ENCODE peak calls at places on chromosomes 7 and 10, in nine cellular contexts. Z, H, E, Y, W, C, L, V and P are unnamed samples.

GRCh38 chr7:27203964-27204594 is 4.2 kb upstream of the HOXA13 start:
- DNase-seq in H (no peak), C (no peak), V (no peak), Z (no peak), Y (no peak), L (no peak), W (no peak), E (no peak), P (no peak)

GRCh38 chr10:46308113-46308415 is 21.3 kb downstream of the ANTXRL start:
- DNase-seq in H (no peak), W (no peak), C (no peak), Y (no peak), E (no peak), V (no peak), Z (no peak), L (peak; percentile 47), P (no peak)

GRCh38 chr10:56537984-56538383 is 176.9 kb upstream of the ZWINT start:
- DNase-seq in C (peak; percentile 5), Y (peak; percentile 32), V (no peak), L (no peak), Z (peak; percentile 14), H (no peak), W (peak; percentile 18), E (no peak), P (peak; percentile 39)

GRCh38 chr10:91681361-91682276 is 48.7 kb upstream of the PPP1R3C start:
- DNase-seq in L (no peak), E (no peak), H (no peak), C (peak; percentile 23), Y (no peak), Z (no peak), W (no peak), V (no peak), P (peak; percentile 2)

GRCh38 chr7:143248781-143249354 is 14.4 kb upstream of the GSTK1 start:
- DNase-seq in Z (peak; percentile 38), H (no peak), V (no peak), L (no peak), E (no peak), W (peak; percentile 64), Y (no peak), C (peak; percentile 50), P (peak; percentile 46)

GRCh38 chr10:89271532-89271931 is 20.0 kb upstream of the LIPA start:
- DNase-seq in Y (no peak), C (no peak), W (no peak), Z (no peak), L (no peak), H (no peak), V (no peak), E (no peak), P (no peak)

GRCh38 chr7:26291699-26292538 is at the start of gene SNX10:
- DNase-seq in C (peak; percentile 34), L (no peak), Y (no peak), Z (no peak), H (peak; percentile 27), W (peak; percentile 79), E (peak; percentile 88), V (peak; percentile 62), P (peak; percentile 92)

GRCh38 chr7:95011156-95011928 is 103.9 kb downstream of the PPP1R9A start:
- DNase-seq in Z (peak; percentile 63), W (no peak), Y (peak; percentile 75), L (no peak), V (no peak), E (no peak), C (peak; percentile 51), H (no peak), P (no peak)

GRCh38 chr10:6607187-6607586 is 27.1 kb upstream of the PRKCQ start:
- DNase-seq in E (no peak), Z (no peak), W (no peak), H (no peak), L (no peak), V (no peak), Y (no peak), C (no peak), P (no peak)

GRCh38 chr7:47866120-47866519 is 82.1 kb downstream of the PKD1L1 start:
- DNase-seq in E (no peak), H (no peak), Y (peak; percentile 22), C (no peak), Z (no peak), L (no peak), W (no peak), V (no peak), P (no peak)

GRCh38 chr7:120806669-120807068 is 51.3 kb downstream of the TSPAN12 start:
- DNase-seq in H (no peak), W (no peak), E (no peak), C (peak; percentile 13), V (no peak), L (no peak), Z (no peak), Y (peak; percentile 3), P (no peak)

GRCh38 chr7:120802751-120803150 is 55.2 kb downstream of the TSPAN12 start:
- DNase-seq in E (no peak), H (no peak), V (no peak), L (no peak), C (no peak), Z (no peak), Y (no peak), W (no peak), P (no peak)

GRCh38 chr7:120807390-120807789 is 50.6 kb downstream of the TSPAN12 start:
- DNase-seq in E (no peak), L (no peak), W (no peak), V (no peak), Y (no peak), H (no peak), Z (no peak), C (no peak), P (no peak)

GRCh38 chr7:120809260-120809659 is 48.7 kb downstream of the TSPAN12 start:
- DNase-seq in Z (no peak), H (no peak), C (no peak), L (no peak), V (no peak), Y (no peak), W (no peak), E (no peak), P (no peak)

DNA sequence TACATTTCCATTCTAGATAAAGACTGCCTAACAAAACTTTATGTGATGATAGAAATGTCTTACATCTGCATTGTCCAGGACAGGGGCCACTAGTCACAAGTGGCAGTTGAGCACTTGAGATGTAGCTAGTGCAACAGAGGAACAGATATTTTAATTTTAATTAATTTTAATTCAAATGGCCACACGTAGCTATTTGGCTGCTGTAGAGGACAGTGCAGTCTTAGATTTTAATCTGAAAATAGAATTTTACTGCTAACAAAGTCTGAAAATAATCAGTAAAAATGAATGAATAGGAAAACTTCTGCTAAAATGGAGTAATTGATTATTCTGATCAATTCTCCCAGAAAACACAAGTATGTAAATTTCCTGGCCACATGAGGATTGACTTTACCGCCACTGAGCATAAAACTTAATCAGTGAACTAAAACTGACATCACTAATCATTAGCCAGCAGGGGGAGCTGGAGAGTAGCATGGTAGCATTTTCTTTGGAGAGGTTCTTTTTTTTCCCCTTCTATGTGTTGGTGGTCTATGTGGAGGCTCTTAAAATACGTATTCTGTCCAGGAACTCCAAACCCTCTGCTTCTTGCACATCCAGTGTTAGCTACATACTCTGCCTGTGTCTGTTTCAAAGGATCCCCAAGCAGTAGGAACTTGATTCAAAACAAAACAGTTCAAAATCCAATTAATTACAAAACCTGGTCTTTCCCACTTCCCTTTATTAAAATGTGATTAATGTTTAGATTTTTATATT is 52.1 kb downstream of the TSPAN12 start:
- DNase-seq in Z (peak; percentile 76), E (peak; percentile 80), Y (peak; percentile 47), C (peak; percentile 74), V (peak; percentile 79), W (peak; percentile 74), H (peak; percentile 73), L (no peak), P (peak; percentile 69)
- TF ChIP-seq CTCF in Z (peak; percentile 82), E (peak; percentile 94), Y (peak; percentile 98), C (peak; percentile 86), V (peak; percentile 89), W (peak; percentile 77), H (peak; percentile 95), L (peak; percentile 64), P (peak; percentile 64)

GRCh38 chr7:13725591-13725990 is 263.9 kb downstream of the ETV1 start:
- DNase-seq in L (no peak), W (no peak), V (no peak), H (no peak), Y (no peak), C (peak; percentile 9), E (no peak), Z (peak; percentile 19), P (no peak)
- TF ChIP-seq CTCF in L (no peak), W (peak; percentile 22), V (no peak), H (peak; percentile 44), Y (no peak), C (no peak), E (peak; percentile 16), Z (peak; percentile 24), P (peak; percentile 43)

GRCh38 chr7:148256433-148256832 is 334.1 kb upstream of the C7orf33 start:
- DNase-seq in V (peak; percentile 59), C (no peak), L (no peak), H (no peak), Z (no peak), Y (no peak), W (no peak), E (no peak), P (no peak)

GRCh38 chr7:148260605-148261004 is 330.0 kb upstream of the C7orf33 start:
- DNase-seq in W (peak; percentile 19), C (peak; percentile 35), E (no peak), Z (no peak), V (no peak), H (no peak), Y (no peak), L (no peak), P (no peak)

GRCh38 chr7:148253629-148254028 is 336.9 kb upstream of the C7orf33 start:
- DNase-seq in L (no peak), E (no peak), W (no peak), C (no peak), H (no peak), Y (no peak), V (no peak), Z (no peak), P (no peak)

DNA sequence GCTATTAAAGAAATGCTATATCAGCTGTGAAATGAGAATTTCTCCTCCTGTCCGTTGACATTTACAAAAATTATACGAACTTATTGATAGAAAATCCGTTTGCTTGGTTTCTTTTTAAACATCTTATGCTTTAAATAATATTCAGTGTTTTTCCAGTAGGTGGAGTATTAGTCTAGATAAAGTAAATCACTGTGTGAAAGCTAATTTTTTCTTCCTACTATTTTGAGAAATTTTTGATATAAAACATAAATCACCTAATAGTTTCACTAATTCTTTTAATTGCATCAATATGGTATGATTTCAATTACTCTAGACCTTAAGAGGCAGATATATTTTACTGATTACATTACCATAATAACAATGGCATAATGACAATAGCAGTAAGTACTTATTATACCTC is 335.2 kb upstream of the C7orf33 start:
- DNase-seq in L (no peak), Z (no peak), E (no peak), V (peak; percentile 50), W (no peak), Y (no peak), H (no peak), C (no peak), P (no peak)
- TF ChIP-seq CTCF in L (no peak), Z (no peak), E (peak; percentile 22), V (peak; percentile 47), W (peak; percentile 40), Y (no peak), H (peak; percentile 51), C (peak; percentile 12), P (no peak)

DNA sequence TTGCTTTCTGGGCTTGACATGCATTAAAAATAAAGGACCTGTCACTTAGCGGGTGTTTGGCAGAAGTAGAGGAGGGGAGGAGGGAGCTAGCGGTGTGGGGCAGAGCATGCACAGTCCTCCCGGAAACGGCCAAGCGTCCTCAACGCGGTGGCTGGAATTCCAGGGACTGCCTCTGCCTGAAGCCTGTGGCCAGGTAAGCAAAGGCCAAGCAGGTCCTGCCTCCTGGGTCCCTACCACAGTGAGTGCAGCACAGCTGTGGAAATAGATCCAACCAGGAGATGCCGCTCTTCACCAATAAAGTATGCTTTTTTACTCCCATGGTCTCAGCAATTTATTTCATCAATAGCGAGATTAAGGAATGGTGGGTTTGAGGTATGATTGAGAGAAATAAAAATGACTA is 323.4 kb downstream of the WDR37 start:
- DNase-seq in H (no peak), V (no peak), L (peak; percentile 23), Z (no peak), C (no peak), Y (no peak), W (no peak), E (peak; percentile 49), P (no peak)
- TF ChIP-seq CTCF in H (peak; percentile 44), V (no peak), L (no peak), Z (no peak), C (no peak), Y (no peak), W (peak; percentile 39), E (peak; percentile 68), P (no peak)